ENCODE peak calls at places on chromosomes 5 and 9, in four cellular contexts. G, Y, A and L are unnamed samples.

GRCh38 chr5:122311888-122312669 is at the start of gene SNCAIP:
- DNase-seq in G (peak; percentile 9), Y (no peak), A (no peak), L (peak; percentile 62)

GRCh38 chr5:131303537-131303936 is 39.7 kb downstream of the CDC42SE2 start:
- DNase-seq in G (no peak), Y (no peak), A (no peak), L (no peak)

GRCh38 chr9:125878241-125878640 is 131.1 kb downstream of the PBX3 start:
- DNase-seq in G (no peak), Y (no peak), A (no peak), L (no peak)

GRCh38 chr5:355379-355935 is 33.9 kb downstream of the AHRR start:
- DNase-seq in G (no peak), Y (no peak), A (no peak), L (no peak)

GRCh38 chr5:66354407-66354806 is 210.3 kb downstream of the SREK1 start:
- DNase-seq in G (no peak), Y (no peak), A (no peak), L (no peak)

GRCh38 chr5:126883801-126884200 is 106.9 kb downstream of the LMNB1 start:
- DNase-seq in G (peak; percentile 38), Y (no peak), A (no peak), L (no peak)

GRCh38 chr5:125180222-125180621 is 433.8 kb upstream of the ZNF608 start:
- DNase-seq in G (no peak), Y (no peak), A (no peak), L (no peak)

GRCh38 chr5:181028032-181028819 is 11.8 kb upstream of the BTNL9 start:
- DNase-seq in G (peak; percentile 89), Y (no peak), A (no peak), L (peak; percentile 74)

GRCh38 chr9:133615101-133615896 is 6.1 kb upstream of the FAM163B start:
- DNase-seq in G (no peak), Y (no peak), A (no peak), L (no peak)

GRCh38 chr9:124786881-124787573 is 10.1 kb downstream of the OLFML2A start:
- DNase-seq in G (no peak), Y (no peak), A (no peak), L (peak; percentile 7)

GRCh38 chr5:13944564-13945195 is at the start of gene DNAH5:
- DNase-seq in G (no peak), Y (no peak), A (no peak), L (no peak)

GRCh38 chr9:137295313-137296213 is 6.5 kb downstream of the NRARP start:
- DNase-seq in G (peak; percentile 92), Y (no peak), A (no peak), L (peak; percentile 71)

GRCh38 chr5:177469061-177469628 is 4.3 kb downstream of the DBN1 start:
- DNase-seq in G (no peak), Y (no peak), A (no peak), L (peak; percentile 66)
- TF ChIP-seq CREM in G (no peak), Y (no peak), A (no peak), L (no peak)

GRCh38 chr9:1269533-1270315 is 219.6 kb downstream of the DMRT2 start:
- DNase-seq in G (no peak), Y (no peak), A (no peak), L (no peak)

GRCh38 chr9:1262367-1262766 is 212.2 kb downstream of the DMRT2 start:
- DNase-seq in G (no peak), Y (no peak), A (peak; percentile 17), L (no peak)

GRCh38 chr9:1267581-1267980 is 217.4 kb downstream of the DMRT2 start:
- DNase-seq in G (no peak), Y (no peak), A (no peak), L (no peak)

GRCh38 chr9:1271786-1272185 is 221.6 kb downstream of the DMRT2 start:
- DNase-seq in G (no peak), Y (no peak), A (no peak), L (no peak)

DNA sequence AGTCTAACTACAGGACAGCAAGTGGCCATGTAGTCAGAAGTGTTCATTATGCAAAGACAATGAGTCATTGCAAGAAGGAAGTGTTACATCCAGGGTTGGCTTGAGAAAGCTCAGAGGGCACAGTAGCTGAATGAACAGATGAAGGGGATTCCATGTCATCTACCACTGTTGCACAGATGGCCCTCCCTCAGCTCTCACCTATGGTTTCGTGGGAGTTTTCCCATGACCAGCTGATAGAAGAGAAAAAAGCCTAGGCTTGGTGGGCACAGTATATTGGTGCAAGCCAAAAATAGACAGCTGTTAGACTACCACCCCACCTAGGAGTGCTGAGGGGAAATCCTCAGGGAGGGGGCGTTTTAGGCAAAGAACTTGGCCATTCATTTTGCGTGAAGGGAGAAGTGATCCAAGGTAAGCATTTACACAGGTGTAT is 217.0 kb downstream of the DMRT2 start:
- DNase-seq in G (no peak), Y (peak; percentile 55), A (no peak), L (no peak)
- TF ChIP-seq CTCF in G (no peak), Y (no peak), A (no peak), L (no peak)

GRCh38 chr9:127570533-127571111 is 41.5 kb upstream of the STXBP1 start:
- DNase-seq in G (no peak), Y (no peak), A (no peak), L (no peak)

GRCh38 chr9:127567898-127568617 is 44.0 kb upstream of the STXBP1 start:
- DNase-seq in G (peak; percentile 53), Y (no peak), A (no peak), L (peak; percentile 57)

GRCh38 chr9:127568618-127568970 is 43.5 kb upstream of the STXBP1 start:
- DNase-seq in G (no peak), Y (no peak), A (no peak), L (no peak)

GRCh38 chr9:127569819-127570401 is 42.2 kb upstream of the STXBP1 start:
- DNase-seq in G (no peak), Y (no peak), A (no peak), L (no peak)

GRCh38 chr9:127568971-127569818 is 42.9 kb upstream of the STXBP1 start:
- DNase-seq in G (peak; percentile 99), Y (no peak), A (peak; percentile 55), L (peak; percentile 77)
- TF ChIP-seq CREM in G (no peak), Y (no peak), A (no peak), L (no peak)

DNA sequence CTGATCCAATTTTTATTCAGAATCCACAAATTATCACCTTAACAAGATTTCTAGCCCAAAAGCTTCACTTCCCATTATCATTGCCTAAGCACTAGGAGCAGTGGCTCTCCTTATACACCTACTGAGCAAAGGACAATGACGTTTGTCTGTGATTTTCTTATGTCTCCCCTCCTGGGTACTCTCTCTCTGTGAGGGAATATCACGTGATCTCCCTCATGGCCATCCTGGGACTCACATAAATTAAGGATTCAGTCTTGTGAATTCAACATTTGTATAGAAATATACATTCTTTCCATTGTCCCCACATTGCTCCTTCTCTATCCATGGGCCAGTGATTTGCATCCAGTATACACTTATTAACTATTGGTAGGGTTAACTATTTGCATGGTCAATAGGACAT is 476.5 kb downstream of the PLK2 start:
- DNase-seq in G (no peak), Y (no peak), A (no peak), L (no peak)
- TF ChIP-seq CTCF in G (no peak), Y (no peak), A (no peak), L (no peak)

GRCh38 chr9:26170224-26170623 is 492.0 kb upstream of the TUSC1 start:
- DNase-seq in G (no peak), Y (no peak), A (no peak), L (no peak)
- TF ChIP-seq CREM in G (no peak), Y (no peak), A (no peak), L (no peak)